ENCODE peak calls at places on chromosomes 12 and 14, in five cellular contexts. One of them, this sample, is unnamed.

GRCh38 chr12:7542813-7543212 is 39.2 kb upstream of the CD163 start:
- DNase-seq in stomach: no peak
- DNase-seq in GM12878: no peak
- DNase-seq in spleen: no peak
- DNase-seq in A549: no peak
- DNase-seq in this sample: no peak

GRCh38 chr14:104939666-104940410 is 15.2 kb downstream of the PLD4 start:
- DNase-seq in GM12878: no peak
- DNase-seq in stomach: no peak
- DNase-seq in A549: no peak
- DNase-seq in spleen: no peak
- DNase-seq in this sample: no peak

GRCh38 chr12:132560421-132560830 is 50.0 kb downstream of the LRCOL1 start:
- DNase-seq in GM12878: no peak
- DNase-seq in stomach: peak; percentile 38
- DNase-seq in A549: peak; percentile 39
- DNase-seq in spleen: peak; percentile 86
- DNase-seq in this sample: peak; percentile 40

GRCh38 chr14:33564774-33565630 is 385.9 kb downstream of the EGLN3 start:
- DNase-seq in stomach: no peak
- DNase-seq in GM12878: peak; percentile 57
- DNase-seq in spleen: no peak
- DNase-seq in A549: no peak
- DNase-seq in this sample: no peak

GRCh38 chr12:12714276-12715001 is 2.7 kb upstream of the CDKN1B start:
- DNase-seq in spleen: peak; percentile 92
- DNase-seq in GM12878: no peak
- DNase-seq in stomach: peak; percentile 54
- DNase-seq in A549: peak; percentile 68
- DNase-seq in this sample: peak; percentile 66

GRCh38 chr12:122129131-122129530 is 44.9 kb downstream of the IL31 start:
- DNase-seq in stomach: no peak
- DNase-seq in spleen: no peak
- DNase-seq in A549: no peak
- DNase-seq in GM12878: no peak
- DNase-seq in this sample: no peak

GRCh38 chr14:21056520-21057163 is 980 bp upstream of the RNASE8 start:
- DNase-seq in spleen: no peak
- DNase-seq in A549: no peak
- DNase-seq in stomach: no peak
- DNase-seq in GM12878: no peak
- DNase-seq in this sample: no peak

GRCh38 chr12:7581046-7581445 is 77.5 kb upstream of the CD163 start:
- DNase-seq in GM12878: no peak
- DNase-seq in stomach: no peak
- DNase-seq in spleen: no peak
- DNase-seq in A549: no peak
- DNase-seq in this sample: no peak

GRCh38 chr12:32988982-32989381 is 92.4 kb upstream of the PKP2 start:
- DNase-seq in A549: no peak
- DNase-seq in spleen: no peak
- DNase-seq in stomach: no peak
- DNase-seq in GM12878: no peak
- DNase-seq in this sample: no peak

GRCh38 chr12:25152055-25152454 is 42.9 kb downstream of the DNAI7 start:
- DNase-seq in spleen: no peak
- DNase-seq in A549: no peak
- DNase-seq in stomach: no peak
- DNase-seq in GM12878: no peak
- DNase-seq in this sample: no peak

GRCh38 chr12:49740930-49741881 is at the start of gene TMBIM6:
- DNase-seq in spleen: peak; percentile 99
- DNase-seq in stomach: peak; percentile 100
- DNase-seq in GM12878: peak; percentile 99
- DNase-seq in A549: peak; percentile 100
- DNase-seq in this sample: peak; percentile 100

GRCh38 chr14:60956632-60957031 is 24.2 kb downstream of the TRMT5 start:
- DNase-seq in GM12878: no peak
- DNase-seq in A549: no peak
- DNase-seq in spleen: no peak
- DNase-seq in stomach: no peak
- DNase-seq in this sample: no peak
- TF ChIP-seq POLR2A in GM12878: no peak
- TF ChIP-seq POLR2A in A549: no peak
- TF ChIP-seq POLR2A in spleen: no peak
- TF ChIP-seq POLR2A in stomach: no peak
- TF ChIP-seq POLR2A in this sample: no peak

GRCh38 chr12:42323856-42324255 is 2.0 kb downstream of the ZCRB1 start:
- DNase-seq in GM12878: no peak
- DNase-seq in spleen: no peak
- DNase-seq in A549: no peak
- DNase-seq in stomach: no peak
- DNase-seq in this sample: no peak

GRCh38 chr12:42327227-42327590 is 1.2 kb downstream of the PPHLN1 start:
- DNase-seq in stomach: no peak
- DNase-seq in A549: no peak
- DNase-seq in spleen: no peak
- DNase-seq in GM12878: no peak
- DNase-seq in this sample: no peak

GRCh38 chr12:42325326-42325775 is 543 bp downstream of the ZCRB1 start:
- DNase-seq in stomach: no peak
- DNase-seq in GM12878: no peak
- DNase-seq in spleen: no peak
- DNase-seq in A549: no peak
- DNase-seq in this sample: no peak

GRCh38 chr12:42326466-42327226 is 679 bp downstream of the PPHLN1 start:
- DNase-seq in spleen: peak; percentile 78
- DNase-seq in stomach: no peak
- DNase-seq in A549: peak; percentile 14
- DNase-seq in GM12878: no peak
- DNase-seq in this sample: peak; percentile 56

GRCh38 chr12:42325776-42326465 is at the start of the genes PPHLN1 and ZCRB1:
- DNase-seq in stomach: peak; percentile 83
- DNase-seq in A549: peak; percentile 87
- DNase-seq in GM12878: no peak
- DNase-seq in spleen: peak; percentile 96
- DNase-seq in this sample: peak; percentile 93
- TF ChIP-seq POLR2A in stomach: no peak
- TF ChIP-seq POLR2A in A549: peak; percentile 68
- TF ChIP-seq POLR2A in GM12878: peak; percentile 88
- TF ChIP-seq POLR2A in spleen: no peak
- TF ChIP-seq POLR2A in this sample: peak; percentile 94

GRCh38 chr12:27243006-27243405 is 1.1 kb upstream of the STK38L start:
- DNase-seq in GM12878: no peak
- DNase-seq in A549: no peak
- DNase-seq in stomach: no peak
- DNase-seq in spleen: no peak
- DNase-seq in this sample: no peak

GRCh38 chr12:27243804-27244679 is at the start of gene STK38L:
- DNase-seq in GM12878: peak; percentile 86
- DNase-seq in A549: peak; percentile 99
- DNase-seq in stomach: peak; percentile 97
- DNase-seq in spleen: peak; percentile 100
- DNase-seq in this sample: peak; percentile 96

GRCh38 chr12:27236498-27236897 is 7.6 kb upstream of the STK38L start:
- DNase-seq in stomach: no peak
- DNase-seq in A549: no peak
- DNase-seq in GM12878: no peak
- DNase-seq in spleen: no peak
- DNase-seq in this sample: peak; percentile 5

GRCh38 chr12:27233814-27234213 is 10.3 kb upstream of the STK38L start:
- DNase-seq in stomach: no peak
- DNase-seq in GM12878: no peak
- DNase-seq in A549: no peak
- DNase-seq in spleen: no peak
- DNase-seq in this sample: no peak

GRCh38 chr12:27237790-27238771 is 6.0 kb upstream of the STK38L start:
- DNase-seq in stomach: no peak
- DNase-seq in spleen: no peak
- DNase-seq in GM12878: peak; percentile 72
- DNase-seq in A549: no peak
- DNase-seq in this sample: peak; percentile 8
- TF ChIP-seq POLR2A in stomach: no peak
- TF ChIP-seq POLR2A in spleen: no peak
- TF ChIP-seq POLR2A in GM12878: no peak
- TF ChIP-seq POLR2A in A549: no peak
- TF ChIP-seq POLR2A in this sample: no peak

GRCh38 chr14:62983821-62984220 is 61.4 kb downstream of the KCNH5 start:
- DNase-seq in spleen: no peak
- DNase-seq in stomach: no peak
- DNase-seq in A549: no peak
- DNase-seq in GM12878: no peak
- DNase-seq in this sample: no peak

DNA sequence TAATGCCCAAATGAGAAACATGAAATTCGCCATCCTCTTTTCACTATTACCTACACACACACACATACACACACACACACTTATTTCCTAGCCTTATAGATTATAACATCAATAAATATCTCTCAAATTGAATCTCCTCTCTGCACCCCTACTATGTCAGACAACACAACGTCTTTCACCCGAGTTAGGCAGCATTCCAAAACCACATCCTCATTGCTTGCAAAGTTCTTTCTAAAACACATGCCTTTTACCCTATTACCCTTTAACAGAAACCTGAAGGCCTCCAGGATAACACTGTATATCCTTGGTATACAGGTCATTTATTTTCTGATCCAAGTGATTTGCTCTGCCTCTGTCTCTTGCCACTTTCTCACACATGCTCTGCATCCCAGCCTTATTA is 56.3 kb downstream of the KCNH5 start:
- DNase-seq in stomach: no peak
- DNase-seq in GM12878: no peak
- DNase-seq in spleen: no peak
- DNase-seq in A549: no peak
- DNase-seq in this sample: no peak
- TF ChIP-seq POLR2A in stomach: no peak
- TF ChIP-seq POLR2A in GM12878: no peak
- TF ChIP-seq POLR2A in spleen: no peak
- TF ChIP-seq POLR2A in A549: no peak
- TF ChIP-seq POLR2A in this sample: no peak

DNA sequence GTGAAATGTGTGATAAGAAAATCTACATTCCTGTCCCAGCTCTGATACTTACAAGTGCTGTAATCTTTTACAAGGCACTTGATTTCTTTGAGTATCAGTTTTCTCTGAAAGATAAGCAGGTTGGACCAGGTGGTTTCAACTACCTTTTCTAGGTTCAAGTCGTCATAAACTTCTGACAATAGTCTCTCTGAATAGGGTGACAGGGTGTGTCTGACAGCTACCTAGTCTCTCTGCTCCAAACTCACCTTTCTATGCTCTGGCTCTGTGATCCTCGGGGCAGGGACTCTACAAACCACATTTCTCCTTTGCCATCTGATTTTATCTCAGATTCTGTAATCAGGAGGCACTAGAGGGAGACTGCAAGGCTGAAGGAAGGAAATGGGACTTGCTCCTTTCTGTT is 137.7 kb upstream of the SYT1 start:
- DNase-seq in stomach: no peak
- DNase-seq in GM12878: no peak
- DNase-seq in spleen: no peak
- DNase-seq in A549: no peak
- DNase-seq in this sample: no peak
- TF ChIP-seq POLR2A in stomach: no peak
- TF ChIP-seq POLR2A in GM12878: no peak
- TF ChIP-seq POLR2A in spleen: no peak
- TF ChIP-seq POLR2A in A549: no peak
- TF ChIP-seq POLR2A in this sample: no peak